ENCODE peak calls at places on chromosomes 6 and 20, in four cellular contexts. L is WTC11, B is GM12878, X is HepG2. C is an unnamed sample.
A peak's percentile ranks its signal among the peaks of the same experiment; 100 is the strongest.

GRCh38 chr6:24854077-24854670 is 55.5 kb upstream of the ARMH2 start:
- DNase-seq in B (no peak), X (no peak), L (no peak), C (no peak)

GRCh38 chr6:33217246-33217645 is 8.9 kb downstream of the RING1 start:
- DNase-seq in X (no peak), L (no peak), B (no peak), C (peak; percentile 4)

GRCh38 chr20:45886590-45887345 is 654 bp downstream of the SPATA25 start:
- DNase-seq in B (no peak), L (no peak), X (no peak), C (no peak)

GRCh38 chr20:50425076-50425475 is 85.1 kb upstream of the PTPN1 start:
- DNase-seq in X (peak; percentile 61), L (no peak), B (no peak), C (peak; percentile 62)

GRCh38 chr6:170052991-170053821 is 237.7 kb downstream of the DLL1 start:
- DNase-seq in L (peak; percentile 7), B (no peak), X (no peak), C (no peak)

GRCh38 chr20:41185013-41185757 is 47.8 kb downstream of the PLCG1 start:
- DNase-seq in X (no peak), L (no peak), B (no peak), C (no peak)

GRCh38 chr6:96631248-96631647 is 68.3 kb downstream of the FHL5 start:
- DNase-seq in L (no peak), X (no peak), B (no peak), C (no peak)

GRCh38 chr6:39300739-39301138 is 13.5 kb downstream of the KCNK17 start:
- DNase-seq in B (no peak), X (no peak), L (no peak), C (no peak)

GRCh38 chr6:78942451-78942850 is 75.1 kb downstream of the IRAK1BP1 start:
- DNase-seq in B (no peak), X (no peak), L (no peak), C (no peak)

GRCh38 chr6:14149053-14149746 is 31.6 kb downstream of the CD83 start:
- DNase-seq in L (no peak), X (no peak), B (no peak), C (no peak)

GRCh38 chr6:111087871-111088667 is 766 bp downstream of the SLC16A10 start:
- DNase-seq in B (no peak), L (peak; percentile 61), X (peak; percentile 63), C (no peak)

GRCh38 chr20:24164360-24164759 is 175.8 kb upstream of the GGTLC1 start:
- DNase-seq in X (peak; percentile 21), B (no peak), L (peak; percentile 76), C (peak; percentile 30)

GRCh38 chr20:17646209-17646717 is 35.8 kb downstream of the RRBP1 start:
- DNase-seq in B (no peak), X (peak; percentile 31), L (no peak), C (no peak)

GRCh38 chr20:46264391-46265266 is 43.7 kb downstream of the CDH22 start:
- DNase-seq in B (no peak), L (no peak), X (no peak), C (no peak)

GRCh38 chr6:20302702-20303251 is 90.5 kb upstream of the MBOAT1 start:
- DNase-seq in X (no peak), L (no peak), B (no peak), C (peak; percentile 91)

GRCh38 chr6:109440325-109441068 is at the start of the genes PPIL6 and SMPD2:
- DNase-seq in B (no peak), L (peak; percentile 88), X (peak; percentile 77), C (peak; percentile 92)

GRCh38 chr6:170439366-170440351 is 113.4 kb downstream of the PSMB1 start:
- DNase-seq in L (no peak), B (no peak), X (no peak), C (no peak)

GRCh38 chr6:34657307-34657978 is 39.1 kb downstream of the ILRUN start:
- DNase-seq in X (peak; percentile 98), L (no peak), B (no peak), C (peak; percentile 49)

GRCh38 chr6:98382246-98382645 is 452.1 kb upstream of the POU3F2 start:
- DNase-seq in L (no peak), X (no peak), B (no peak), C (no peak)

GRCh38 chr6:130282234-130282995 is 59.7 kb upstream of the SAMD3 start:
- DNase-seq in B (no peak), L (no peak), X (peak; percentile 9), C (no peak)

GRCh38 chr6:159249150-159249549 is 80.0 kb downstream of the FNDC1 start:
- DNase-seq in L (no peak), B (no peak), X (no peak), C (no peak)

GRCh38 chr6:21098744-21099143 is 494.8 kb upstream of the SOX4 start:
- DNase-seq in L (no peak), B (no peak), X (no peak), C (no peak)

GRCh38 chr6:161486326-161486725 is 212.5 kb upstream of the AGPAT4 start:
- DNase-seq in B (no peak), X (no peak), L (no peak), C (no peak)

GRCh38 chr20:57383447-57384347 is 7.5 kb upstream of the RBM38 start:
- DNase-seq in X (no peak), B (no peak), L (no peak), C (no peak)

GRCh38 chr6:7143161-7143974 is 35.6 kb downstream of the RREB1 start:
- DNase-seq in B (no peak), L (no peak), X (peak; percentile 66), C (peak; percentile 91)

GRCh38 chr6:165661416-165662001 is 1.5 kb downstream of the PDE10A start:
- DNase-seq in B (no peak), X (no peak), L (no peak), C (no peak)

GRCh38 chr6:111604259-111605099 is 1.2 kb downstream of the TRAF3IP2 start:
- DNase-seq in L (no peak), B (no peak), X (no peak), C (no peak)

GRCh38 chr20:560680-561079 is 17.1 kb upstream of the CSNK2A1 start:
- DNase-seq in B (no peak), L (no peak), X (no peak), C (no peak)
- TF ChIP-seq CREM in B (no peak), L (no peak), X (no peak), C (no peak)

GRCh38 chr20:33808388-33808787 is 2.8 kb upstream of the CHMP4B start:
- DNase-seq in B (no peak), X (no peak), L (no peak), C (no peak)

GRCh38 chr20:33810885-33811762 is at the start of gene CHMP4B:
- DNase-seq in B (peak; percentile 87), X (peak; percentile 99), L (peak; percentile 99), C (peak; percentile 96)

GRCh38 chr20:33812673-33813462 is 1.7 kb downstream of the CHMP4B start:
- DNase-seq in B (no peak), L (no peak), X (peak; percentile 91), C (peak; percentile 29)

GRCh38 chr20:33814238-33814712 is 3.1 kb downstream of the CHMP4B start:
- DNase-seq in X (no peak), B (no peak), L (no peak), C (peak; percentile 44)

DNA sequence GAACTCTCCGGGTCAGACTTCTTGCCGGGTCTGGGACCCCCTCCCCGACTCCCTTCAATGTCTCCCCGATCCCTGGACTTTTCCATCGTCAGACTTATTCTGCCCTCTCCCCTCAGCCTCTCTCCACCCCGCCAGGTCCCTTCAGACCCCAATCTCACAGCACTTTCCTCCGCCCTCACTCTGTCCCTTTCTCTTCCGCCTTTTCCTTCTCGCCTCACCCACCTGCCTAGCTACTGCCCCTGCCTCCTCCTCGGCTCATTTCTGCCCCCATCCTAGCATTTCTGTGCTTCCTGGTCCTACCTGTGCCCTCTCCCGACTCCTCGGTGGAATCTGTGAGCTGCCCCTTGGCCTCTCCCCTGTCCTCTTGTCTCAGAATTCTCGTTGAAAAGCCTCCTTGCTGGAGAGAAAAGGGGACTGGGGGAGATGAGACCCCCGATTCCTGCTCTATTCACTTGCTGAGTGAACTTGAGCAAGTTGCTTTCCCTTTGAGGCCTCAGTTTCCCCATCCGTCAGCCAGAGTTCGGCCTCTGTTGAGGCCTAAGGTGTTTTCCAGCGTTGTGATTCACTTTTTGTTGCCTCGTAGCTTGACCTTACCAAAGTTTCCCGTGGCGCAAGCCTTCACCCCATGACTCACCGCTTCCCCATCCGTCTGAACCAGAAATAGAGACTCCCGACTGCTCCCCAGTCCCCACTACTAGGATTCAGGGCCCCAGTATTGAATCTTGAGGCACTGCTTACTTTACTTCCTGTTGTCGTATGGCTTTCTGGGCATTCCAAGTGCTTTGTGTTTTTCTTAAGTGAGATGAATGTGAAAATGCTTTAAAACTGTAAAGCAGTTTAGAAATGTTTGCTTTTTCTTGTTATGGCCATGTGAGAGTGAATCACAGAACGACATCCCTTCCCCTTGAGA is 870 bp downstream of the CHMP4B start:
- DNase-seq in L (no peak), X (peak; percentile 66), B (no peak), C (peak; percentile 50)
- TF ChIP-seq CREM in L (no peak), X (no peak), B (no peak), C (no peak)

DNA sequence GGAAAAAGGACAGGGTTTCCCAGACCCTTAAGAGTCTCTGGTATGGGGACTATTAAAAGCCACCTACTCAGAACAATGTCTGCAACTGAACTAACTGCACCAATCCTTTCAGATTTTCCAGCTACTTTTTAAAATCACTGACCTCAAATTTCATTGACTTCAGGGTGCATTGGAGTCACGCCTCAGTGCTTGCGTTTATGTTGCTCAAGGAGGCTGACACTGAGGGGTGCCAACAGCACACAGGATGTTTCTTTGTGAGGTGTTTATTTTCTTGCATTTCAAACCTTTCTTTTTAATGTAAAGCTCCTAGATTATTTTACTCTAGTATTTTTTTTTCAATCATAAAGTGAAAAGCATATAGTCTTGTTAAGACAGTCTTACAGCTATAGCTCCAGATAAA is 402.0 kb upstream of the SLC35B3 start:
- DNase-seq in X (no peak), L (no peak), B (no peak), C (no peak)
- TF ChIP-seq CREM in X (no peak), L (no peak), B (no peak), C (no peak)

GRCh38 chr6:44856495-44856878 is 469.0 kb downstream of the CDC5L start:
- DNase-seq in B (no peak), X (no peak), L (no peak), C (no peak)
- TF ChIP-seq CREM in B (no peak), X (no peak), L (no peak), C (no peak)

C was measured in K562.